ENCODE peak calls at places on chromosomes 2 and 18, in five cellular contexts. C is GM12878, L is stomach, W is fibroblast of pulmonary artery, N is right lobe of liver. F is an unnamed sample.

GRCh38 chr2:109275120-109276040 is 146.4 kb downstream of the SH3RF3 start:
- DNase-seq in N (no peak), W (no peak), L (no peak), C (no peak), F (no peak)

GRCh38 chr2:33030326-33030725 is 83.6 kb downstream of the LTBP1 start:
- DNase-seq in W (no peak), N (no peak), C (no peak), L (no peak), F (no peak)

GRCh38 chr2:240162032-240162431 is 21.6 kb upstream of the OTOS start:
- DNase-seq in N (no peak), W (no peak), C (no peak), L (no peak), F (no peak)

GRCh38 chr2:9256570-9257043 is 50.0 kb downstream of the ASAP2 start:
- DNase-seq in W (no peak), N (no peak), C (no peak), L (no peak), F (peak)

GRCh38 chr2:47060652-47061170 is 94.4 kb downstream of the STPG4 start:
- DNase-seq in L (no peak), W (no peak), C (no peak), N (no peak), F (no peak)

GRCh38 chr2:144553379-144553778 is 33.5 kb upstream of the ZEB2 start:
- DNase-seq in C (no peak), N (no peak), W (peak), L (no peak), F (peak)

GRCh38 chr18:67600781-67601180 is 84.3 kb upstream of the DSEL start:
- DNase-seq in W (peak), L (no peak), N (no peak), C (no peak), F (peak)

GRCh38 chr18:3525870-3526420 is 76.0 kb downstream of the TGIF1 start:
- DNase-seq in C (peak), N (no peak), W (no peak), L (no peak), F (no peak)

GRCh38 chr2:11144077-11144723 is 11.1 kb upstream of the SLC66A3 start:
- DNase-seq in N (no peak), L (no peak), W (no peak), C (no peak), F (no peak)

GRCh38 chr18:40469851-40470250 is 1485.2 kb upstream of the PIK3C3 start:
- DNase-seq in N (no peak), C (no peak), W (no peak), L (no peak), F (no peak)

GRCh38 chr2:28665041-28665704 is 86.5 kb upstream of the PPP1CB start:
- DNase-seq in W (peak), C (no peak), L (peak), N (no peak), F (peak)

GRCh38 chr2:231890896-231891513 is 35.2 kb downstream of the NPPC start:
- DNase-seq in N (no peak), L (no peak), W (no peak), C (no peak), F (no peak)

GRCh38 chr2:216551234-216551633 is 52.6 kb downstream of the RPL37A start:
- DNase-seq in C (no peak), W (peak), N (no peak), L (peak), F (peak)

GRCh38 chr2:175880-176800 is 87.7 kb downstream of the SH3YL1 start:
- DNase-seq in N (no peak), W (no peak), L (no peak), C (no peak), F (peak)

GRCh38 chr2:179572544-179572943 is 288.9 kb downstream of the ZNF385B start:
- DNase-seq in N (no peak), C (no peak), L (no peak), W (no peak), F (no peak)

GRCh38 chr2:70094978-70095832 is 7.9 kb downstream of the PCBP1 start:
- DNase-seq in N (peak), C (no peak), W (peak), L (peak), F (peak)

GRCh38 chr2:188944442-188944841 is 29.7 kb upstream of the COL3A1 start:
- DNase-seq in N (no peak), C (no peak), L (no peak), W (no peak), F (no peak)

GRCh38 chr2:3476386-3477033 is 42.8 kb downstream of the ADI1 start:
- DNase-seq in C (no peak), N (no peak), W (peak), L (no peak), F (peak)

GRCh38 chr18:70135604-70136003 is 69.9 kb downstream of the RTTN start:
- DNase-seq in C (no peak), W (no peak), L (no peak), N (no peak), F (no peak)

GRCh38 chr2:239394346-239394945 is 6.4 kb downstream of the HDAC4 start:
- DNase-seq in L (no peak), C (no peak), W (no peak), N (peak), F (no peak)

GRCh38 chr2:143742631-143743030 is 613.4 kb downstream of the ARHGAP15 start:
- DNase-seq in C (no peak), W (no peak), L (no peak), N (no peak), F (peak)

GRCh38 chr18:67117804-67118203 is 398.7 kb downstream of the DSEL start:
- DNase-seq in W (no peak), N (no peak), C (no peak), L (no peak), F (peak)

GRCh38 chr2:19538411-19538963 is 180.1 kb upstream of the OSR1 start:
- DNase-seq in W (peak), C (no peak), L (peak), N (no peak), F (peak)
- H3K4me3 ChIP-seq in W (no peak), C (no peak), L (no peak), N (no peak), F (no peak)

GRCh38 chr2:96638144-96639121 is at the start of gene KANSL3:
- DNase-seq in N (peak), W (peak), L (peak), C (peak), F (peak)
- TF ChIP-seq CTCF in N (peak), W (no peak), L (peak), C (no peak), F (no peak)

DNA sequence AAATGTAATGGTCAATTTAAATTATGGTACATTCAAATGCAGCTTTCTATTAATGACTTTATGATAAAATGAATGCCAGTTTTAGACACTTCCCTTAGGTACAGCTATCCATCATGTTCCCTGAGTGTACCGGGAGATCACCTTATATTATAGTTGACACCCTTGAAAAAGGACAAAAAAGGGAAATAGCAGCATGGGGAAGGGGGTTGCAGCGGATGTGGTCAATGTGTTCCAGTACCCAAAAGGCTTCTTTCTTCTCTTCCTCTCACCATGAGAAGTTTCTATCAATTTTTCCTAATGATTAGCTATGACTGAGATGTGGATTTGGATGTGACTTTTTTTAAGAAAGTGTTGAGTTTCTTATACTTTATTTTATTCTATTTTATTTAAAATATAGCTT is 154.4 kb downstream of the CCDC85A start:
- DNase-seq in W (no peak), L (no peak), C (no peak), N (no peak), F (no peak)
- H3K4me3 ChIP-seq in W (no peak), L (no peak), C (no peak), N (no peak), F (no peak)

GRCh38 chr2:205323929-205324328 is 358.4 kb upstream of the NRP2 start:
- DNase-seq in C (no peak), L (no peak), W (peak), N (no peak), F (peak)
- TF ChIP-seq CTCF in C (peak), L (no peak), W (peak), N (peak), F (peak)

DNA sequence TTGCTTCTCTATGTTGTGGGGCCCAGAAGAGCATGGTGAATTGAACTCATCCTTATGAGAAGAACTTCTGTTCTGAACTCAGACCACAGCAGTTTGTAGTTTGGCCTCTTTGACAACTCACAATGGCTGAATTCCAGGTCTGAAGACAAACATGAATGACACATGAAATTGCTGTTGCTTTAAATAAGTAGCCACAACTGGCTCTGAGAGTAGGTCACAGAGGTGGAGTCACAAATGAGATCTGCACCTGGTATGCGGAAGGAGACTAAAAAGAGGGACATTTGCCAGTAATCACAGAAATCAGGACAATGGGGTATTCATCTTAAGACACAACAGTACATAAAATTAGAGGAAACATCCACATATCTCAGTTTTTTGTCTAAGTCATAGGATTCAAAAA is 290.3 kb upstream of the MMADHC start:
- DNase-seq in C (no peak), W (peak), L (no peak), N (no peak), F (peak)
- H3K4me3 ChIP-seq in C (no peak), W (no peak), L (no peak), N (no peak), F (no peak)

DNA sequence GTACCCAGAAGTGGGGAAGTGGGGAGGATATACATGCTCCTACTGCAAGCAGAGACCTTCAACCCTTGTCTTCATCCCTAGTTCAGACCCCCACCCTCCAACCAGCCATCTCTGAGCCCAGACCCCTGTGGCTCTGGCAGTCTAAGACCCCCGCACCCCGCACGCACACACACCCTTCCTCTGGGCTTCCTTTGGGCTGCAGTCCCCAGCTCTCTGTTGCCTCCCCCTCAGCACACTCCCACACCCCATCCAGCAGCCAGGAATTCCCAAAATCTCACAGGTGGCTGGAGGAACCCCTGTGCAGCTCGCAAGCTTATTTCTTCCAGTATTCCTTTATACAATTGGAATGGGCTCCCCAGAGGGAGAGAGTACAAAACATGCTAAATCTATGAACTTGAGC is 13.9 kb upstream of the GYPC start:
- DNase-seq in C (no peak), W (no peak), N (no peak), L (no peak), F (no peak)
- TF ChIP-seq CTCF in C (no peak), W (no peak), N (no peak), L (no peak), F (no peak)

DNA sequence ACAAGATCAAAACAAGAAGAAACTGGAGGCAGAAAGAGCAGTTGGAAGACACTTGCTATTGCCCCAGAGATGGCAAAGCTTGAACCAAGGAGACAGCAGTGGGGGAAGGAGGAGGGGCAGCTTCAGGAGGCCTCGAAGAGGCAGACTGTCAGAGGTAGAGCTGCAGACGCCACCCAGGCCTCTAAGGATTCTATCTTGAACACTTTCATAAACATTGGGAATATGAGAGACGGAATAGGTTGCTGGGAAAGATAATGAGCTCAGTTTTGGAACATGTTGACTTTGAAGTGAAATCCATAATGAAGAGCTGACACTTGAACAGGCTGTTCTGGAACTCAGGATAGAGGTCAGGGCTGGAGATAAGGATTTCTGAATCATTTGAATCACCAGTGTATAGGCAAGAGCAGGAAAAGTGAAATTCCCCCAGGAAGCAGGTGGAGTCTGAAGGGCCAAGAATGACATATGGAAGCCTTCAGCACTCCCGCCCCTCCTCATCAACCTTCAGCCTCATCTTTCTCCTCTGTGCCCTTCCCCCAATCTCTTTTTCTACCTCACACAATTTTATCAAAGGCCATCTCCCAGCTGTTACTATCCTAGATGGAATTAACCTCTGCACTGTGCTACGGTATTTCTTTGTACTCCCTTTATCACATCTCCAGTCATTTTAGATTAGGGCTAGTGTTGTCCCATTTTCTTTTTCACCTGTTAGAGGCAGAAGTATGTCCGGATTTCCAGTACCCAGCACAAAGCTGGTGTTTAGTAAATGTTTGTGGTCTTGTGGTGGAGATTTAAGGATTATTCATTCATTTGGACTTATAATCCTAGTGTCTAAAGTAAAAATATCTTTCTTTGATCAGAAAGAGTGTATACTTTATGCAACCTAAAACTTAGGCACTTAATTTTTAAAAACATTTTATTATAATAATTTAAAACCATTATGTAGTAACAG is 47.5 kb upstream of the RTN4 start:
- DNase-seq in C (no peak), W (peak), L (no peak), N (no peak), F (peak)
- H3K4me3 ChIP-seq in C (no peak), W (no peak), L (no peak), N (no peak), F (no peak)

DNA sequence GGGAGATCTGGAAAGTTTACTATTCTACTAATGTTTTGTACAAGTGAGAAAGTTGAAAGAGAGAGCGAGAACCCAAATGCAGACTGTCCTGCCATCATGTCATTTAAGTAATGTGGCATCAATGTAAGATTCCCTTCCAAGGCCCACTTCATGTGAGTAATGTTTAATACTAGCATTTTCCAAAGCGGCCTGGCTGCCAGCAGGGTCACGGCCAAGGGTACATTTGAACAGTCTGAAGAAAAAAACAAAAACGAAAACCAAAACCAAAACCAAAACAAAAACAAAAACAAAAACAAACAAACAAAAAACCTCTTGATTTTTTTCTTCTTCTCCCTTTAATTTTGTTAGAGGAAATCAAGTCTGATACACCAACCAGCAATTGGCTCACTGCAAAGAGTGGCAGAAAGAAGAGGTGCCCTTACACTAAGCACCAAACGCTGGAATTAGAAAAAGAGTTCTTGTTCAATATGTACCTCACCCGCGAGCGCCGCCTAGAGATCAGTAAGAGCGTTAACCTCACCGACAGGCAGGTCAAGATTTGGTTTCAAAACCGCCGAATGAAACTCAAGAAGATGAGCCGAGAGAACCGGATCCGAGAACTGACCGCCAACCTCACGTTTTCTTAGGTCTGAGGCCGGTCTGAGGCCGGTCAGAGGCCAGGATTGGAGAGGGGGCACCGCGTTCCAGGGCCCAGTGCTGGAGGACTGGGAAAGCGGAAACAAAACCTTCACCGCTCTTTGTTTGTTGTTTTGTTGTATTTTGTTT is 2.2 kb downstream of the HOXD10 start:
- DNase-seq in N (no peak), L (no peak), C (no peak), W (no peak), F (peak)
- TF ChIP-seq CTCF in N (no peak), L (no peak), C (peak), W (peak), F (peak)